ENCODE peak calls at places on chromosome 2, in four cellular contexts. I is heart left ventricle, J is BE2C, T is uterus. W is an unnamed sample. For H3K9me3, the result is how much of the 10 kb centered on the place peaks cover.

GRCh38 chr2:58131191-58132011 is 84.8 kb downstream of the VRK2 start:
- DNase-seq in J (peak), I (peak), T (peak), W (peak)

GRCh38 chr2:138244400-138245001 is 257.1 kb upstream of the SPOPL start:
- DNase-seq in J (no peak), T (no peak), I (no peak), W (peak)

GRCh38 chr2:28691774-28692281 is 59.8 kb upstream of the PPP1CB start:
- DNase-seq in I (peak), J (peak), T (peak), W (no peak)

GRCh38 chr2:48483916-48484315 is 46.0 kb upstream of the STON1 start:
- DNase-seq in I (no peak), J (no peak), T (peak), W (no peak)

GRCh38 chr2:675982-676646 is 1.1 kb downstream of the TMEM18 start:
- DNase-seq in J (peak), T (peak), I (peak), W (peak)

GRCh38 chr2:19673213-19673791 is 228.5 kb downstream of the TTC32 start:
- DNase-seq in I (no peak), J (no peak), T (no peak), W (no peak)

GRCh38 chr2:236179653-236180500 is 11.7 kb upstream of the GBX2 start:
- DNase-seq in T (no peak), I (no peak), J (no peak), W (no peak)

GRCh38 chr2:106542730-106543359 is 55.7 kb downstream of the CD8B2 start:
- DNase-seq in J (peak), T (peak), I (peak), W (peak)

GRCh38 chr2:201466050-201466660 is 14.6 kb downstream of the STRADB start:
- DNase-seq in I (no peak), J (no peak), T (no peak), W (no peak)

GRCh38 chr2:211396815-211397214 is 840.4 kb downstream of the CPS1 start:
- DNase-seq in I (no peak), T (no peak), J (no peak), W (no peak)

GRCh38 chr2:43524180-43524965 is 71.5 kb downstream of the THADA start:
- DNase-seq in T (no peak), J (no peak), I (no peak), W (no peak)

GRCh38 chr2:58304843-58305242 is 63.7 kb upstream of the FANCL start:
- DNase-seq in I (no peak), J (no peak), T (no peak), W (no peak)

GRCh38 chr2:24477229-24477628 is 13.8 kb upstream of the NCOA1 start:
- DNase-seq in J (no peak), T (no peak), I (no peak), W (no peak)

GRCh38 chr2:71691747-71692455 is 238.5 kb downstream of the DYSF start:
- DNase-seq in I (peak), T (no peak), J (no peak), W (peak)

GRCh38 chr2:215002500-215002899 is 135.9 kb downstream of the ABCA12 start:
- DNase-seq in T (no peak), J (peak), I (no peak), W (no peak)

GRCh38 chr2:191656389-191656788 is 21.5 kb upstream of the NABP1 start:
- DNase-seq in I (no peak), J (no peak), T (no peak), W (no peak)

GRCh38 chr2:898319-898718 is 52.3 kb upstream of the SNTG2 start:
- DNase-seq in I (no peak), T (no peak), J (peak), W (no peak)

GRCh38 chr2:26344581-26345283 is 1.2 kb upstream of the SELENOI start:
- DNase-seq in I (no peak), J (peak), T (peak), W (no peak)

GRCh38 chr2:217593732-217594131 is 409.1 kb downstream of the TNS1 start:
- DNase-seq in J (no peak), I (no peak), T (no peak), W (no peak)

GRCh38 chr2:45964226-45964841 is 312.9 kb downstream of the PRKCE start:
- DNase-seq in I (peak), T (peak), J (peak), W (peak)

GRCh38 chr2:113686537-113686936 is 59.5 kb downstream of the RABL2A start:
- DNase-seq in I (no peak), T (no peak), J (no peak), W (no peak)

GRCh38 chr2:162114291-162114690 is 37.8 kb downstream of the GCG start:
- DNase-seq in T (no peak), I (no peak), J (no peak), W (no peak)

GRCh38 chr2:64225491-64225890 is 81.3 kb upstream of the PELI1 start:
- DNase-seq in J (no peak), I (no peak), T (no peak), W (no peak)

GRCh38 chr2:74576830-74577229 is 22.3 kb downstream of the DOK1 start:
- DNase-seq in I (peak), T (no peak), J (no peak), W (peak)

GRCh38 chr2:158797963-158798700 is 3.0 kb downstream of the DAPL1 start:
- DNase-seq in J (peak), T (no peak), I (no peak), W (no peak)

GRCh38 chr2:111678161-111678560 is 205.8 kb downstream of the ANAPC1 start:
- DNase-seq in J (no peak), T (no peak), I (no peak), W (no peak)

GRCh38 chr2:218009191-218010114 is 6.7 kb upstream of the TNS1 start:
- DNase-seq in J (peak), I (no peak), T (no peak), W (no peak)

GRCh38 chr2:176104338-176105077 is 2.6 kb upstream of the HOXD11 start:
- DNase-seq in I (no peak), J (no peak), T (peak), W (no peak)

GRCh38 chr2:172461591-172462392 is 34.4 kb downstream of the ITGA6 start:
- DNase-seq in T (peak), I (peak), J (peak), W (no peak)

GRCh38 chr2:32977228-32977758 is 30.5 kb downstream of the LTBP1 start:
- DNase-seq in J (peak), I (peak), T (no peak), W (no peak)

GRCh38 chr2:227460079-227460485 is 11.9 kb upstream of the AGFG1 start:
- DNase-seq in T (no peak), I (no peak), J (peak), W (no peak)

GRCh38 chr2:7621018-7621814 is 704.0 kb downstream of the RNF144A start:
- DNase-seq in I (no peak), J (no peak), T (no peak), W (no peak)

GRCh38 chr2:138294451-138294850 is 207.1 kb upstream of the SPOPL start:
- DNase-seq in I (no peak), T (no peak), J (no peak), W (no peak)

GRCh38 chr2:42342061-42342794 is 18.8 kb downstream of the COX7A2L start:
- DNase-seq in J (peak), I (peak), T (peak), W (peak)

GRCh38 chr2:58702302-58702696 is 461.2 kb upstream of the FANCL start:
- DNase-seq in T (no peak), J (no peak), I (no peak), W (no peak)

GRCh38 chr2:142834003-142834402 is 43.5 kb upstream of the KYNU start:
- DNase-seq in I (no peak), J (no peak), T (no peak), W (no peak)

DNA sequence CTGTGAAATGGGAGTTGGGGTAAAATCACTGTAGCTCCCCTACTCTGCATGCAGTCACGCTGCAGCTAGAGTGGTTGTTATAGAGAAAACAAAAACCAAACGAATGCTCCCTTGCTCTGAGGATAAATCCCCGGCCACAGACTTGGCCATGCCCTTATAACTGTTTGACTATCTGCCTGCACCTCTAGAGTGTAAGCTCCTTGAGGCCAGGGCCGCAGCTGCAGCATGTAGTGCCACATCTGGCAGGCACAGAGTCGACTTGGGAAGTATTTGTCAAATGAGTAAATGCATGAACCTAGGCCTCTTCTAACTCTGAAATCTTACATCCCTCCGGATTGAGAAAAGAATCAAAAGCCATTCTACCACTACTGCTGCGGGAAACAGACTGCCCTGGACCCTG is 35.9 kb downstream of the KCNIP3 start:
- DNase-seq in T (no peak), J (no peak), I (peak), W (no peak)
- H3K9me3 ChIP-seq in T (under half), J (under half), I (under half), W (under half)

GRCh38 chr2:78994789-78995188 is 30.7 kb upstream of the REG3G start:
- DNase-seq in T (no peak), J (no peak), I (no peak), W (no peak)

GRCh38 chr2:78992807-78993517 is 32.5 kb upstream of the REG3G start:
- DNase-seq in J (no peak), I (no peak), T (no peak), W (no peak)

GRCh38 chr2:78993518-78994148 is 31.9 kb upstream of the REG3G start:
- DNase-seq in I (no peak), T (no peak), J (no peak), W (no peak)

GRCh38 chr2:78992451-78992806 is 33.1 kb upstream of the REG3G start:
- DNase-seq in T (no peak), J (no peak), I (no peak), W (no peak)
- TF ChIP-seq CTCF in T (no peak), J (peak), I (no peak), W (no peak)

DNA sequence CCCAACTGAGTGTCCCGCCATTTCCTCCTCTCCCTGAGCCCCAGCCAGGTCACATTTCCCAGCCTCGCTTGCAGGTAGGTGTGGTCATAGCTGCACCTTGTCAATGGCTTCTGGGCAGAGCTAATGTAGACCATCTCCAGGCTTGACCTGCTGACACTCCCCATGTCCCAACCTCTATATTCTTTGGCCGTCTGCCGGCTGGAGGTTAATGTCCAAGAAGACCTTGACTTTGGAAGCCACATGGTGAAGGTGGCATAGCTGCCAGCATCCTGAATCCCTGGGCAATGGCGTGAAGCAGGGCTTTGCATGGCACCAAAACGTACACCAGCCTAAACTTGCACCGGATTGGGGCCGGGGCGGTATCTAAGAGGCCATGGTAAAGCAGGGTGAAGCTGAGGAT is 88.3 kb downstream of the SPP2 start:
- DNase-seq in I (no peak), J (no peak), T (no peak), W (no peak)
- H3K9me3 ChIP-seq in I (under half), J (under half), T (under half), W (under half)

GRCh38 chr2:51424418-51424817 is 392.5 kb upstream of the NRXN1 start:
- DNase-seq in T (no peak), I (no peak), J (peak), W (no peak)
- TF ChIP-seq CTCF in T (no peak), I (no peak), J (peak), W (no peak)

GRCh38 chr2:51662187-51662586 is 630.3 kb upstream of the NRXN1 start:
- DNase-seq in T (no peak), J (no peak), I (no peak), W (no peak)

GRCh38 chr2:51657849-51658248 is 625.9 kb upstream of the NRXN1 start:
- DNase-seq in T (no peak), J (no peak), I (no peak), W (no peak)
- H3K9me3 ChIP-seq in T (under half), J (under half), I (under half), W (under half)

W was measured in tibial artery.